ENCODE peak calls at places on chromosomes 1 and 21, in nine cellular contexts. G, W, P, O, N, B, M, S and V are unnamed samples.
A peak's percentile ranks its signal among the peaks of the same experiment; 100 is the strongest.

GRCh38 chr1:27785763-27786162 is 12.7 kb downstream of the STX12 start:
- DNase-seq in G (peak; percentile 42), W (no peak), P (peak; percentile 48), O (no peak), N (peak; percentile 79), B (no peak), M (no peak), S (no peak), V (no peak)

GRCh38 chr1:39268112-39268581 is 63.7 kb downstream of the MACF1 start:
- DNase-seq in G (peak; percentile 56), W (peak; percentile 63), P (peak; percentile 55), O (no peak), N (peak; percentile 84), B (no peak), M (no peak), S (peak; percentile 90), V (no peak)

GRCh38 chr1:15128520-15129313 is 24.8 kb upstream of the TMEM51 start:
- DNase-seq in G (peak; percentile 71), W (peak; percentile 59), P (peak; percentile 81), O (no peak), N (peak; percentile 95), B (peak; percentile 76), M (peak; percentile 85), S (peak; percentile 79), V (peak; percentile 74)

GRCh38 chr1:116326486-116326885 is 46.6 kb upstream of the ATP1A1 start:
- DNase-seq in G (no peak), W (no peak), P (no peak), O (no peak), N (peak; percentile 67), B (no peak), M (no peak), S (no peak), V (no peak)

GRCh38 chr1:119347858-119348257 is 20.7 kb upstream of the HAO2 start:
- DNase-seq in G (no peak), W (peak; percentile 35), P (no peak), O (no peak), N (no peak), B (no peak), M (no peak), S (no peak), V (no peak)

GRCh38 chr1:184118051-184118450 is 66.5 kb downstream of the TSEN15 start:
- DNase-seq in G (no peak), W (no peak), P (no peak), O (no peak), N (peak; percentile 95), B (no peak), M (no peak), S (peak; percentile 96), V (no peak)

GRCh38 chr1:202643397-202644218 is 66.6 kb downstream of the SYT2 start:
- DNase-seq in G (no peak), W (no peak), P (no peak), O (no peak), N (peak; percentile 73), B (no peak), M (no peak), S (no peak), V (no peak)

GRCh38 chr1:51421961-51422360 is 91.6 kb upstream of the TTC39A start:
- DNase-seq in G (no peak), W (no peak), P (no peak), O (no peak), N (no peak), B (no peak), M (no peak), S (peak; percentile 77), V (no peak)

GRCh38 chr21:39153373-39153772 is 29.9 kb downstream of the PSMG1 start:
- DNase-seq in G (no peak), W (no peak), P (no peak), O (no peak), N (no peak), B (no peak), M (no peak), S (no peak), V (no peak)

GRCh38 chr1:30810416-30811105 is 53.0 kb upstream of the LAPTM5 start:
- DNase-seq in G (no peak), W (no peak), P (no peak), O (no peak), N (peak; percentile 66), B (no peak), M (no peak), S (no peak), V (no peak)

GRCh38 chr1:209335090-209335692 is 248.3 kb upstream of the CAMK1G start:
- DNase-seq in G (no peak), W (no peak), P (peak; percentile 19), O (no peak), N (no peak), B (no peak), M (no peak), S (peak; percentile 23), V (no peak)

GRCh38 chr1:16996845-16997244 is 14.9 kb downstream of the ATP13A2 start:
- DNase-seq in G (no peak), W (no peak), P (no peak), O (no peak), N (peak; percentile 54), B (no peak), M (no peak), S (no peak), V (no peak)

DNA sequence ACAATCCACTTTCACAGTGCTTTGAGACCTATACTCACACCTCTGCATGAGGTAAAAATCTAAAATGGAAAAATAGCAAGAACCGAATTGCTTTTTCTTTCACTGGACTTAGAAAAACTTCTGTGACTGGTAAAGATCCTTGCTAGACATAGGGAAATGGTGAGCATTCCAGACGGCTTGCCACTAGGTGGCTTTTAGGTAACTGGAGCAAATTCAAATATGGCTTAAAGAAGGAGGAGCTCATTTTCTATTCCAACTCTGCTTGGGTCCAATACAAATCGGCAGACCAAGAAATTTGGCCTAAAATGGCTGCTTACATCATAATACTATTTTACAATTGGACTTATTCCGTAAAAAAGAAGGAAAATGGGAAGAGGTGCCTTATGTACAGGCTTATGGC is 977.9 kb downstream of the ADGRL2 start:
- DNase-seq in G (no peak), W (no peak), P (no peak), O (no peak), N (peak; percentile 45), B (no peak), M (no peak), S (peak; percentile 2), V (no peak)
- TF ChIP-seq CTCF in G (no peak), W (no peak), P (no peak), O (no peak), N (peak; percentile 26), B (no peak), M (no peak), S (no peak), V (no peak)

GRCh38 chr1:7873801-7874795 is 21.2 kb upstream of the UTS2 start:
- DNase-seq in G (no peak), W (no peak), P (no peak), O (no peak), N (peak; percentile 38), B (peak; percentile 35), M (no peak), S (no peak), V (no peak)

GRCh38 chr1:7871136-7871535 is 18.3 kb upstream of the UTS2 start:
- DNase-seq in G (no peak), W (no peak), P (no peak), O (no peak), N (peak; percentile 34), B (no peak), M (no peak), S (no peak), V (peak; percentile 25)

GRCh38 chr1:7865978-7866377 is 13.1 kb upstream of the UTS2 start:
- DNase-seq in G (no peak), W (no peak), P (no peak), O (no peak), N (peak; percentile 34), B (peak; percentile 11), M (no peak), S (no peak), V (no peak)

GRCh38 chr1:7868085-7868780 is 15.4 kb upstream of the UTS2 start:
- DNase-seq in G (no peak), W (no peak), P (no peak), O (no peak), N (peak; percentile 83), B (no peak), M (no peak), S (no peak), V (no peak)

GRCh38 chr1:7869136-7869905 is 16.5 kb upstream of the UTS2 start:
- DNase-seq in G (no peak), W (no peak), P (no peak), O (no peak), N (peak; percentile 3), B (no peak), M (no peak), S (no peak), V (no peak)
- H3K4me1 ChIP-seq in G (no peaks in the 10 kb centered on the region), W (no peaks in the 10 kb centered on the region), P (no peaks in the 10 kb centered on the region), O (no peaks in the 10 kb centered on the region), N (no peaks in the 10 kb centered on the region), B (no peaks in the 10 kb centered on the region), M (no peaks in the 10 kb centered on the region), S (no peaks in the 10 kb centered on the region), V (no peaks in the 10 kb centered on the region)

DNA sequence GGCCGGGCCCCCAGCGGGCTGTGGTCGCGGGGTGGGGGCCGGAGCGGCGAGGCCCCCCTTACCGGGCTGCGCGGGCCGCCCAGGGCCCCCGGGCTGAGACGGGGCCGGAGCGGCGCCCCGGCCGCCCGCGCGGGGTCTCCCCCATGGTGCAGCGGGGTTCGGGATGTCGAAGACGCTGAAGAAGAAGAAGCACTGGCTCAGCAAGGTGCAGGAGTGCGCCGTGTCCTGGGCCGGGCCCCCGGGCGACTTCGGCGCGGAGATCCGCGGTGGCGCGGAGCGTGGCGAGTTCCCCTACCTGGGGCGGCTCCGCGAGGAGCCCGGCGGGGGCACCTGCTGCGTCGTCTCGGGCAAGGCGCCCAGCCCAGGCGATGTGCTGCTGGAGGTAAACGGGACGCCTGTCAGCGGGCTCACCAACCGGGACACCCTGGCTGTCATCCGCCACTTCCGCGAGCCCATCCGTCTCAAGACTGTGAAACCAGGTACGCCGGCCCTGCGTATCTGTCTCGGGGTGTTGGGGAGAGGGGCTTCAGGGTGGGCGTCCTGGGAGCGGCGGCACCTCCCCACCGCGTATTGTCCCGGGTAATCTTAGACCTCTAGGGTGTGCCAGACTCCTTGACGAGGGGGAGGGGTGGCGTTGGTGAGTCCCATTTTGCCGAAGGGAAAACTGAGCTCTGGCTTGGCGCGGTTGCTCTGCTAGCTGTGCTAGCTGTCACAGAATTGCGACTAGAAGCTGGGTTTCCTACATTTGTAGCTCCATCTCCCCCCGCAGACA is 742 bp downstream of the MAGI3 start:
- DNase-seq in G (peak; percentile 48), W (peak; percentile 28), P (peak; percentile 69), O (peak; percentile 4), N (peak; percentile 76), B (peak; percentile 68), M (peak; percentile 81), S (peak; percentile 22), V (peak; percentile 80)
- TF ChIP-seq CTCF in G (no peak), W (no peak), P (no peak), O (no peak), N (no peak), B (no peak), M (no peak), S (no peak), V (no peak)

DNA sequence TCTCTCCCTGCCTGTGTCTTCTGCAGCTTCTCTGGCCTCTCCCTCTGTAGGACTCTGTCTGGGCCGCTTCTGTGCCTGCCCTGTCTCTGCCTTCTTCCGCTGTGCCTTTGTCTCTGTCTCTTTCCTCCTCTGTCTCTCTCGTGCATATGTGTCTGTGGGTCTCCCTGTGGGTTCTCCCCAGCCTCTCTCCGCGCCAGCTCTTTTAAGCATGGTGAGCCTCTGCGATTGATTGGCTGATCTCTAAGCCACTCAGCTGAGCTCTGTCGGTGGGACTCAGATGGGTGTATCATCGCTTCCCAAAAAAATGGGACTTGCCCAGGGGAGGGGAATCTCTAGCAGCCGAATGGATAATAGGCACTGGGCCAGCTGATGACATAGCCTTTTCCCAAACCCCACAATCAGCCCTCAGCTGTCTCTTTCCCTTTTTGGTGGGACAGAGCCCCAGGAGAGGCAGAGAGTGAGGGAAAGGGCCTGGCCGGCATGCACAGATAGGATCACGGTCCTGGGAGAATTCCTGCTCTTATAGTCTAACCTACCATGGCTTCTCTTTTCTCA is at the start of gene ADAMTS4:
- DNase-seq in G (peak; percentile 53), W (peak; percentile 87), P (peak; percentile 58), O (no peak), N (peak; percentile 97), B (no peak), M (no peak), S (peak; percentile 90), V (no peak)
- H3K4me1 ChIP-seq in G (peaks cover 5% of the 10 kb centered on the region), W (peaks cover 79% of the 10 kb centered on the region), P (peaks cover 24% of the 10 kb centered on the region), O (peaks cover 43% of the 10 kb centered on the region), N (peaks cover 58% of the 10 kb centered on the region), B (peaks cover 55% of the 10 kb centered on the region), M (no peaks in the 10 kb centered on the region), S (peaks cover 19% of the 10 kb centered on the region), V (peaks cover 82% of the 10 kb centered on the region)